ENCODE peak calls at places on chromosomes 2 and 18, in nine cellular contexts. R is heart left ventricle, E is astrocyte of the spinal cord, I is skeletal muscle cell, A is left lobe of liver, T is GM20000, F is neural crest cell, Y is Panc1, X is HFFc6. U is an unnamed sample.

GRCh38 chr18:22318745-22319407 is 98.8 kb downstream of the CTAGE1 start:
- DNase-seq in R (no peak), E (no peak), A (no peak), Y (no peak), T (no peak), X (no peak), I (peak; percentile 47), F (no peak), U (no peak)

GRCh38 chr18:75253043-75253442 is 42.4 kb downstream of the TSHZ1 start:
- DNase-seq in E (no peak), A (no peak), R (no peak), T (no peak), F (no peak), Y (no peak), I (no peak), X (no peak), U (no peak)

GRCh38 chr2:238278626-238279323 is 9.6 kb downstream of the PER2 start:
- DNase-seq in Y (no peak), I (no peak), F (no peak), R (peak; percentile 27), A (no peak), T (no peak), X (no peak), E (no peak), U (no peak)

GRCh38 chr2:232331071-232331470 is 47.5 kb upstream of the ALPP start:
- DNase-seq in I (no peak), A (no peak), X (no peak), F (no peak), R (peak; percentile 82), E (no peak), T (no peak), Y (no peak), U (no peak)

GRCh38 chr2:70011335-70011734 is 49.9 kb upstream of the ASPRV1 start:
- DNase-seq in F (no peak), X (no peak), Y (no peak), E (no peak), I (no peak), T (no peak), R (no peak), A (no peak), U (no peak)

GRCh38 chr2:84970956-84971798 is at the start of gene KCMF1:
- DNase-seq in A (peak; percentile 86), F (peak; percentile 54), R (peak; percentile 83), E (peak; percentile 68), X (peak; percentile 55), Y (no peak), I (no peak), T (peak; percentile 94), U (peak; percentile 80)

GRCh38 chr2:96946625-96947024 is 39.8 kb downstream of the FAM178B start:
- DNase-seq in F (peak; percentile 37), X (no peak), E (no peak), A (no peak), T (no peak), Y (no peak), R (no peak), I (no peak), U (no peak)

GRCh38 chr2:173264603-173265366 is 89.9 kb upstream of the CDCA7 start:
- DNase-seq in I (no peak), X (no peak), E (no peak), T (peak; percentile 59), Y (no peak), A (no peak), F (no peak), R (peak; percentile 41), U (no peak)

GRCh38 chr2:189369566-189369965 is 71.7 kb upstream of the WDR75 start:
- DNase-seq in R (no peak), X (peak; percentile 59), E (peak; percentile 68), I (no peak), T (no peak), Y (no peak), A (no peak), F (no peak), U (no peak)

GRCh38 chr2:138948070-138948539 is 167.9 kb upstream of the NXPH2 start:
- DNase-seq in Y (peak; percentile 88), T (no peak), I (peak; percentile 95), R (no peak), E (peak; percentile 99), X (peak; percentile 79), F (no peak), A (no peak), U (no peak)

GRCh38 chr2:98457045-98457696 is 12.5 kb downstream of the INPP4A start:
- DNase-seq in E (peak; percentile 71), F (no peak), T (no peak), Y (peak; percentile 74), X (peak; percentile 98), A (no peak), R (no peak), I (peak; percentile 75), U (no peak)

GRCh38 chr2:233133239-233133638 is 73.1 kb downstream of the INPP5D start:
- DNase-seq in T (no peak), Y (no peak), R (no peak), I (no peak), A (no peak), E (no peak), F (no peak), X (no peak), U (no peak)

GRCh38 chr2:99864561-99865216 is 277.7 kb downstream of the AFF3 start:
- DNase-seq in T (no peak), E (no peak), Y (no peak), I (no peak), A (peak; percentile 75), R (peak; percentile 32), F (no peak), X (no peak), U (no peak)

GRCh38 chr2:234290671-234291070 is 206.2 kb downstream of the ARL4C start:
- DNase-seq in A (no peak), X (no peak), E (no peak), R (no peak), Y (no peak), I (no peak), T (peak; percentile 44), F (no peak), U (no peak)

GRCh38 chr18:43484710-43485109 is 207.4 kb upstream of the SYT4 start:
- DNase-seq in R (no peak), X (no peak), Y (no peak), E (no peak), T (no peak), I (no peak), F (no peak), A (no peak), U (no peak)

GRCh38 chr18:31555971-31556747 is 35.5 kb upstream of the TTR start:
- DNase-seq in X (peak; percentile 55), I (peak; percentile 30), R (no peak), F (peak; percentile 43), E (peak; percentile 80), A (no peak), Y (peak; percentile 42), T (peak; percentile 52), U (no peak)

GRCh38 chr18:37409870-37410269 is 155.7 kb downstream of the CELF4 start:
- DNase-seq in T (no peak), I (no peak), E (no peak), F (no peak), X (no peak), Y (no peak), A (no peak), R (peak; percentile 50), U (no peak)

GRCh38 chr2:119744335-119744939 is 15.3 kb upstream of the PTPN4 start:
- DNase-seq in Y (no peak), I (peak; percentile 40), X (peak; percentile 16), T (no peak), F (no peak), E (peak; percentile 53), A (no peak), R (peak; percentile 39), U (no peak)

GRCh38 chr2:11697103-11697871 is 27.3 kb upstream of the NTSR2 start:
- DNase-seq in R (peak; percentile 68), E (peak; percentile 75), T (no peak), Y (peak; percentile 94), F (peak; percentile 23), A (no peak), X (peak; percentile 90), I (peak; percentile 32), U (no peak)

GRCh38 chr18:74316257-74317180 is 880 bp downstream of the C18orf63 start:
- DNase-seq in R (no peak), T (no peak), A (no peak), F (no peak), Y (no peak), I (peak; percentile 61), X (peak; percentile 86), E (peak; percentile 67), U (no peak)

GRCh38 chr2:35365859-35366258 is 989.7 kb upstream of the CRIM1 start:
- DNase-seq in Y (no peak), T (no peak), R (no peak), E (no peak), X (no peak), F (no peak), I (no peak), A (no peak), U (no peak)

GRCh38 chr2:238433941-238434845 is 7.5 kb downstream of the ASB1 start:
- DNase-seq in I (peak; percentile 74), F (no peak), X (peak; percentile 94), Y (no peak), E (peak; percentile 90), T (no peak), R (no peak), A (no peak), U (no peak)

GRCh38 chr18:76687271-76688006 is 134.9 kb upstream of the ZNF236 start:
- DNase-seq in A (no peak), F (no peak), E (peak; percentile 56), R (no peak), Y (no peak), X (no peak), T (peak; percentile 44), I (peak; percentile 19), U (no peak)

GRCh38 chr2:207394812-207395534 is 134.8 kb upstream of the CREB1 start:
- DNase-seq in I (peak; percentile 97), T (no peak), Y (peak; percentile 91), E (peak; percentile 97), R (peak; percentile 25), A (no peak), F (no peak), X (peak; percentile 98), U (no peak)

GRCh38 chr2:177501186-177501585 is 108.6 kb downstream of the AGPS start:
- DNase-seq in T (peak; percentile 6), A (no peak), E (no peak), Y (no peak), F (no peak), I (no peak), X (no peak), R (no peak), U (no peak)

GRCh38 chr2:105644174-105644980 is 100.3 kb upstream of the NCK2 start:
- DNase-seq in I (no peak), E (peak; percentile 4), T (no peak), R (no peak), X (no peak), Y (no peak), F (no peak), A (peak; percentile 70), U (no peak)

GRCh38 chr2:182445566-182445965 is 18.7 kb upstream of the PDE1A start:
- DNase-seq in F (no peak), T (no peak), A (no peak), Y (no peak), I (no peak), E (no peak), R (no peak), X (peak; percentile 15), U (no peak)

GRCh38 chr2:179340678-179341077 is 76.0 kb upstream of the SESTD1 start:
- DNase-seq in F (no peak), I (peak; percentile 31), Y (no peak), T (no peak), X (peak; percentile 11), A (no peak), R (no peak), E (peak; percentile 37), U (no peak)

GRCh38 chr18:23693849-23694248 is 4.6 kb downstream of the LAMA3 start:
- DNase-seq in T (no peak), Y (no peak), F (no peak), X (no peak), I (no peak), E (no peak), A (no peak), R (no peak), U (no peak)

GRCh38 chr18:79747156-79747845 is 50.4 kb upstream of the KCNG2 start:
- DNase-seq in R (no peak), A (no peak), X (no peak), T (no peak), I (no peak), Y (no peak), F (no peak), E (no peak), U (no peak)

GRCh38 chr2:71348302-71348701 is 16.7 kb downstream of the ZNF638 start:
- DNase-seq in R (no peak), I (no peak), A (no peak), X (peak; percentile 14), E (peak; percentile 59), T (no peak), Y (no peak), F (no peak), U (no peak)

U was measured in HuH-7.